ENCODE peak calls at places on chromosomes 4 and X, in four cellular contexts. One of them, this sample, is unnamed.

GRCh38 chrX:134418317-134419113 is 41.5 kb upstream of the HPRT1 start:
- DNase-seq in anterior cingulate cortex: no peak
- DNase-seq in NCI-H1092: no peak
- DNase-seq in T-cell: no peak
- DNase-seq in this sample: no peak

GRCh38 chrX:57406149-57406548 is 119.6 kb downstream of the FAAH2 start:
- DNase-seq in anterior cingulate cortex: no peak
- DNase-seq in T-cell: no peak
- DNase-seq in NCI-H1092: no peak
- DNase-seq in this sample: no peak

GRCh38 chr4:53459548-53459947 is 82.1 kb downstream of the FIP1L1 start:
- DNase-seq in anterior cingulate cortex: no peak
- DNase-seq in NCI-H1092: no peak
- DNase-seq in T-cell: no peak
- DNase-seq in this sample: no peak

GRCh38 chr4:6989331-6989923 is 53.7 kb upstream of the TADA2B start:
- DNase-seq in anterior cingulate cortex: no peak
- DNase-seq in T-cell: no peak
- DNase-seq in NCI-H1092: no peak
- DNase-seq in this sample: no peak

GRCh38 chr4:44671636-44672035 is 6.6 kb upstream of the GUF1 start:
- DNase-seq in anterior cingulate cortex: no peak
- DNase-seq in T-cell: no peak
- DNase-seq in NCI-H1092: no peak
- DNase-seq in this sample: no peak

GRCh38 chr4:105620640-105621323 is 68.4 kb downstream of the ARHGEF38 start:
- DNase-seq in T-cell: no peak
- DNase-seq in anterior cingulate cortex: no peak
- DNase-seq in NCI-H1092: no peak
- DNase-seq in this sample: no peak

GRCh38 chr4:78937837-78938236 is 1.4 kb downstream of the PAQR3 start:
- DNase-seq in T-cell: no peak
- DNase-seq in NCI-H1092: no peak
- DNase-seq in anterior cingulate cortex: no peak
- DNase-seq in this sample: no peak

GRCh38 chr4:185183622-185184281 is 20.0 kb downstream of the CFAP97 start:
- DNase-seq in anterior cingulate cortex: peak; percentile 24
- DNase-seq in T-cell: peak; percentile 73
- DNase-seq in NCI-H1092: peak; percentile 86
- DNase-seq in this sample: peak; percentile 72

GRCh38 chr4:88062843-88063242 is 55.4 kb downstream of the PKD2 start:
- DNase-seq in anterior cingulate cortex: no peak
- DNase-seq in NCI-H1092: no peak
- DNase-seq in T-cell: no peak
- DNase-seq in this sample: no peak

GRCh38 chr4:47704693-47705325 is 133.1 kb downstream of the CORIN start:
- DNase-seq in T-cell: no peak
- DNase-seq in anterior cingulate cortex: no peak
- DNase-seq in NCI-H1092: peak; percentile 57
- DNase-seq in this sample: no peak

GRCh38 chrX:150450519-150451177 is 87.5 kb downstream of the MAMLD1 start:
- DNase-seq in T-cell: no peak
- DNase-seq in NCI-H1092: no peak
- DNase-seq in anterior cingulate cortex: no peak
- DNase-seq in this sample: no peak